ENCODE peak calls at places on chromosomes 4 and X, in nine cellular contexts. T is lower leg skin, E is GM12878, S is testis, Q is IMR-90, U is HCT116, O is vagina, M is upper lobe of left lung, C is adrenal gland. Z is an unnamed sample.

GRCh38 chr4:156193800-156194199 is 240.1 kb upstream of the CTSO start:
- DNase-seq in T (no peak), E (no peak), S (no peak), Q (peak), U (no peak), O (no peak), M (no peak), C (no peak), Z (no peak)

GRCh38 chr4:153332936-153333335 is 11.6 kb upstream of the MND1 start:
- DNase-seq in T (no peak), E (no peak), S (no peak), Q (peak), U (no peak), O (no peak), M (no peak), C (no peak), Z (no peak)

GRCh38 chr4:77178560-77178959 is 21.6 kb downstream of the CCNG2 start:
- DNase-seq in T (no peak), E (no peak), S (no peak), Q (no peak), U (no peak), O (peak), M (no peak), C (no peak), Z (no peak)

GRCh38 chrX:110825972-110826371 is 30.4 kb upstream of the CHRDL1 start:
- DNase-seq in T (no peak), E (no peak), S (no peak), Q (no peak), U (no peak), O (no peak), M (no peak), C (no peak), Z (no peak)

GRCh38 chr4:145732416-145732815 is 52.5 kb downstream of the C4orf51 start:
- DNase-seq in T (no peak), E (no peak), S (no peak), Q (no peak), U (no peak), O (no peak), M (no peak), C (no peak), Z (no peak)

GRCh38 chrX:51568586-51568985 is 50.1 kb downstream of the CENPVL3 start:
- DNase-seq in T (no peak), E (no peak), S (no peak), Q (peak), U (no peak), O (no peak), M (no peak), C (no peak), Z (no peak)

GRCh38 chr4:22477136-22477793 is 38.6 kb downstream of the ADGRA3 start:
- DNase-seq in T (no peak), E (no peak), S (no peak), Q (no peak), U (no peak), O (no peak), M (no peak), C (no peak), Z (no peak)

GRCh38 chrX:19964017-19964710 is 26.7 kb downstream of the BCLAF3 start:
- DNase-seq in T (no peak), E (no peak), S (no peak), Q (no peak), U (no peak), O (no peak), M (no peak), C (peak), Z (no peak)

GRCh38 chr4:4524364-4524763 is 17.5 kb downstream of the STX18 start:
- DNase-seq in T (no peak), E (peak), S (no peak), Q (peak), U (no peak), O (no peak), M (no peak), C (peak), Z (no peak)

DNA sequence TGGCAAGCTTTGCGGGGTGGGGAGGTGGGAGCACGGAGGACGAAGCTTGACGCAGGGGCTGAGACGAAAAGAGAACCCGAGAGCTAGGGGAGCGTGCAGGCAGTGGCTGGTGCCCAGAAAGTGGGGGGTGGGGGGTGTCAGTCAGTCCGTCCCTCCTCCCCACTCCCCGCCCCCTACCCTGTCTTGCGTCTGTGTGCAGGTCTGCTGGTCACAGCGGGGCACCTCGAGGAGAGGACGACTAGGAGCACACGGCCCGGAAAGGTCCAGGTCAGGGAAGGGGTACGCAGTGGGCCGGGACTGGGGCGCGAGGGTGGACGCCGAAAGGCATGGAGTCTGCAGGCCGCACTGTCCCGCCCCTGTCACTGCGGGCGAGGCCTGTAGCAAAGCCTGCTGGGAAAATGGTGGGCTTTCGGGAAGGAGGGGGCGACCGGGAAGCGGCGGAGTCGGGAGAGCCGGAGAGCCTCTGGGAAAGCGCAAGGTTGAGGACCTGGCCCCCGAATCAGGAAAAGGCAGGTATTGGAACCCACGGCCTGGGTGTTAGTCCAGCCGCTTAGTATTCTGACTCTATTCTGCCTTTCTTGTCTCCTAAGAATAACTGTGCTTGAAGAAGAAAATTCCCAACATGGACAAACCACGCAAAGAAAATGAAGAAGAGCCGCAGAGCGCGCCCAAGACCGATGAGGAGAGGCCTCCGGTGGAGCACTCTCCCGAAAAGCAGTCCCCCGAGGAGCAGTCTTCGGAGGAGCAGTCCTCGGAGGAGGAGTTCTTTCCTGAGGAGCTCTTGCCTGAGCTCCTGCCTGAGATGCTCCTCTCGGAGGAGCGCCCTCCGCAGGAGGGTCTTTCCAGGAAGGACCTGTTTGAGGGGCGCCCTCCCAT is 758 bp downstream of the TCEAL1 start:
- DNase-seq in T (peak), E (no peak), S (peak), Q (peak), U (no peak), O (no peak), M (peak), C (peak), Z (no peak)
- TF ChIP-seq POLR2A in T (no peak), E (peak), S (no peak), Q (no peak), U (no peak), O (no peak), M (no peak), C (no peak), Z (no peak)

GRCh38 chrX:153061732-153062131 is 5.5 kb downstream of the PNMA3 start:
- DNase-seq in T (no peak), E (no peak), S (no peak), Q (peak), U (no peak), O (no peak), M (no peak), C (no peak), Z (no peak)
- TF ChIP-seq POLR2A in T (no peak), E (no peak), S (no peak), Q (no peak), U (no peak), O (no peak), M (no peak), C (no peak), Z (no peak)

GRCh38 chr4:6364581-6364980 is 94.9 kb downstream of the WFS1 start:
- DNase-seq in T (no peak), E (no peak), S (no peak), Q (no peak), U (no peak), O (no peak), M (no peak), C (no peak), Z (no peak)
- TF ChIP-seq POLR2A in T (no peak), E (no peak), S (no peak), Q (no peak), U (no peak), O (no peak), M (no peak), C (no peak), Z (no peak)

DNA sequence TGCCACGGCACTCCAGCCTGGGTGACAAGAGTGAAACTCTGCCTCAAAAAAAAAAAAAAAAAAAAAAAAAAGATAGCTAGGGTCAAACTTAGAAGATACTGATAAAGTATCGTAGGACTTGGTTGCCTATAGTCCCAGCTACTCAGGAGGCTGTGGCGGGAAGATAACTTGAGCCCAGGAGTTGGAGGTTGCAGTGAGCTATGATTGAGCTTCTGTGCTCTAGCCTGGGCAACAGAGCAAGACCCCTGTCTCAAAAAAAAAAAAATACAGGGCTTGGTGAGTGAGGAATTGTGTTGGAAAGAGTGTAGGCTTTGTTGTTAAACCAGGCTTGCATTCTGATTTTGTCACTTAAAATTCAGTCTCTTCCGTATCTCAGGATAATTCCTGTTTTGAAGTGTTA is 6.2 kb downstream of the TAF1 start:
- DNase-seq in T (no peak), E (no peak), S (no peak), Q (no peak), U (no peak), O (no peak), M (no peak), C (no peak), Z (no peak)
- TF ChIP-seq POLR2A in T (no peak), E (no peak), S (no peak), Q (no peak), U (no peak), O (no peak), M (no peak), C (no peak), Z (no peak)

DNA sequence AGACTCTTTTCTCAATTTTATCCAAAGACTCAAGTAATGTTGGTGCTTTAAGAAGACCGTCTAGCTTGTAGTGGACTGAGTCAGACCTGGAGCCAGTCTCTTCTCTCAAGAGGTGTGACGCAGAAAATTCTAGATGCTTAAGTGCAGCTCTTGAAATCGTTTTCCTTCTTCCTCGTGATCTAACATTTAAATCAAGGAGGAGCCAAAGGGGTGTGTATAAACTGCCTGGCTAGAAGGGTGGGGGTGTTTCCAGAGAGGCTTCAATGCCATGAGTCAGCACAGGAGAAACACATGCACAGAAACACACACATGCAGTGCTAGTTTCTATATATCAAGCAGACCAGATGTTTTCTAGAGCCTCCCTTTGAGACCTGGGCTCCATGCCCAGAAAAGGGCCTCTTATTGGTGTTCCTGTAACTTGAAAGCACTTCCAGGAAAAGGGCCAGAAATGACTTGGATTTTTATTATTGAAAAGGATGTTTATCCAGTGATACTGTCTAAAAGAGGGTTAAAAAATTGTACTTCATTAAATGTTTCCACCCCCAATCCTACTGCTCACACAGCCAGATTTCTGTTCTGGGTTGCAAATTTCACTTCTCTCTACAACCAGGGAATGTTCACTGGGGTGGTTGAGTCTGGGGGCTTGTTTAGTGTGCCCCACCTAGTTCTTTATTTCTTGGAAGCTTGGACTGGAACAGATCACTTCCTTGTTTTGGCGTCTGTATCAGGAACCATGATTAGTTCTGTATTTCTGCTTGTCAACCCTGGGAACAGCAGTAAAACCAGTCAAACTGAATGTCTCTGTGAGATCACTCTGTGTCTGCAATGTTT is at the start of gene CLIC2:
- DNase-seq in T (peak), E (no peak), S (peak), Q (peak), U (no peak), O (no peak), M (peak), C (peak), Z (no peak)
- TF ChIP-seq POLR2A in T (no peak), E (no peak), S (no peak), Q (no peak), U (no peak), O (no peak), M (no peak), C (no peak), Z (no peak)

DNA sequence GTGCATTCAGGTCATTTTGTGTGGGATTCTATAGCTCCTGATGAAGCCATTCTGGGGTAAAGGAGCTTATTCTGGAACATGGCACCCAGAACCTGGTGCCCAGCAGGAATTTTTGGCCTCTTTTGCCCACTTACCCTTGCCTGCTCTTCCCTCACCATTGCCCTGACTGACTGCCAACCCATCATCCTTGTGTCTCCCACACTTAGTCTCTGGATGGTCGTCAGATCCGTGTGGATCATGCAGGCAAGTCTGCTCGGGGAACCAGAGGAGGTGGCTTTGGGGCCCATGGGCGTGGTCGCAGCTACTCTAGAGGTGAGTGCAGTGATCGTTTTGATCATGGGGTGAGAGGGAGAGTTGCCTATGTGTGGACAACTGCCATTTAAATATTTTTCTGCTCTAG is 1.8 kb downstream of the RBM3 start:
- DNase-seq in T (no peak), E (no peak), S (no peak), Q (no peak), U (no peak), O (no peak), M (no peak), C (no peak), Z (no peak)
- TF ChIP-seq POLR2A in T (no peak), E (peak), S (no peak), Q (no peak), U (no peak), O (no peak), M (no peak), C (no peak), Z (no peak)